ENCODE peak calls at places on chromosomes 2 and 18, in four cellular contexts. A is CD8-positive, alpha-beta memory T cell; Q is activated naive CD4-positive, alpha-beta T cell treated with anti-CD3 and anti-CD28 coated beads for 36 hours; V is GM23338. G is an unnamed sample.

GRCh38 chr2:28398101-28398834 is 5.6 kb downstream of the FOSL2 start:
- DNase-seq in A (no peak), Q (no peak), V (no peak), G (no peak)

GRCh38 chr2:126504953-126505352 is 151.0 kb upstream of the GYPC start:
- DNase-seq in A (no peak), Q (no peak), V (no peak), G (no peak)

GRCh38 chr2:236352761-236353593 is 88.8 kb upstream of the ASB18 start:
- DNase-seq in A (no peak), Q (peak; percentile 45), V (peak; percentile 55), G (no peak)

GRCh38 chr2:232023426-232023825 is 61.9 kb downstream of the DIS3L2 start:
- DNase-seq in A (no peak), Q (no peak), V (no peak), G (no peak)

GRCh38 chr2:28955492-28955891 is 25.6 kb upstream of the TOGARAM2 start:
- DNase-seq in A (no peak), Q (no peak), V (peak; percentile 53), G (peak; percentile 73)

GRCh38 chr2:162258169-162258568 is 14.9 kb upstream of the FAP start:
- DNase-seq in A (no peak), Q (no peak), V (no peak), G (no peak)

GRCh38 chr2:168436840-168437239 is 19.2 kb upstream of the CERS6 start:
- DNase-seq in A (no peak), Q (no peak), V (no peak), G (no peak)

GRCh38 chr18:72541871-72542690 is 2.1 kb downstream of the CBLN2 start:
- DNase-seq in A (no peak), Q (no peak), V (peak; percentile 47), G (peak; percentile 90)

GRCh38 chr2:109466674-109467575 is 146.8 kb downstream of the SEPTIN10 start:
- DNase-seq in A (no peak), Q (no peak), V (no peak), G (peak; percentile 31)

GRCh38 chr2:234996467-234997270 is 44.9 kb downstream of the SH3BP4 start:
- DNase-seq in A (no peak), Q (no peak), V (peak; percentile 96), G (peak; percentile 93)

GRCh38 chr2:232892843-232893242 is 22.8 kb downstream of the SNORC start:
- DNase-seq in A (no peak), Q (no peak), V (no peak), G (peak; percentile 35)

GRCh38 chr2:151150325-151150724 is 111.3 kb downstream of the RBM43 start:
- DNase-seq in A (no peak), Q (no peak), V (no peak), G (no peak)

GRCh38 chr2:38712871-38713270 is 38.3 kb downstream of the SRSF7 start:
- DNase-seq in A (no peak), Q (no peak), V (no peak), G (no peak)

GRCh38 chr2:150358468-150358807 is 129.0 kb downstream of the RND3 start:
- DNase-seq in A (no peak), Q (no peak), V (no peak), G (no peak)

GRCh38 chr2:25366629-25367028 is 24.9 kb upstream of the DNMT3A start:
- DNase-seq in A (no peak), Q (no peak), V (no peak), G (no peak)